ENCODE peak calls at places on chromosomes 7 and 10, in five cellular contexts. A is esophagus squamous epithelium, R is Peyer's patch, U is cardiac muscle cell, D is BJ. C is an unnamed sample.
A peak's percentile ranks its signal among the peaks of the same experiment; 100 is the strongest.

GRCh38 chr7:130272456-130273080 is 5.9 kb downstream of the CPA2 start:
- DNase-seq in A (no peak), U (no peak), R (no peak), D (no peak), C (no peak)

GRCh38 chr7:143286522-143286890 is 1.6 kb upstream of the CASP2 start:
- DNase-seq in R (no peak), D (no peak), U (no peak), A (no peak), C (no peak)

GRCh38 chr7:24701232-24701898 is 55.9 kb downstream of the GSDME start:
- DNase-seq in A (no peak), D (peak; percentile 45), U (peak; percentile 73), R (no peak), C (no peak)

GRCh38 chr10:133103311-133103910 is 15.7 kb downstream of the ADGRA1 start:
- DNase-seq in U (no peak), A (no peak), R (no peak), D (no peak), C (no peak)

GRCh38 chr7:98557538-98558031 is 59.5 kb upstream of the NPTX2 start:
- DNase-seq in R (no peak), D (no peak), A (no peak), U (no peak), C (no peak)

GRCh38 chr7:130881091-130881798 is 147.2 kb upstream of the KLF14 start:
- DNase-seq in R (no peak), A (no peak), D (no peak), U (no peak), C (no peak)

GRCh38 chr10:114068054-114068707 is 24.5 kb downstream of the ADRB1 start:
- DNase-seq in U (no peak), D (no peak), R (no peak), A (no peak), C (no peak)

GRCh38 chr7:158386866-158387820 is 200.5 kb downstream of the PTPRN2 start:
- DNase-seq in A (no peak), R (peak; percentile 44), D (no peak), U (no peak), C (no peak)

GRCh38 chr10:68665841-68666240 is 55.2 kb upstream of the CCAR1 start:
- DNase-seq in A (no peak), R (no peak), U (peak; percentile 47), D (peak; percentile 50), C (no peak)

GRCh38 chr7:142088022-142088714 is 23.4 kb upstream of the MGAM2 start:
- DNase-seq in D (no peak), U (no peak), R (no peak), A (no peak), C (no peak)

GRCh38 chr7:94431620-94432295 is 37.1 kb downstream of the COL1A2 start:
- DNase-seq in A (no peak), R (no peak), D (no peak), U (peak; percentile 65), C (no peak)

GRCh38 chr7:152587366-152587765 is 88.6 kb downstream of the XRCC2 start:
- DNase-seq in D (no peak), R (no peak), U (peak; percentile 20), A (no peak), C (no peak)

GRCh38 chr7:19464241-19464640 is 244.6 kb downstream of the POLR1F start:
- DNase-seq in R (no peak), A (no peak), D (no peak), U (peak; percentile 2), C (no peak)

GRCh38 chr7:75928600-75928939 is 13.6 kb downstream of the POR start:
- DNase-seq in D (no peak), R (no peak), A (no peak), U (no peak), C (no peak)

GRCh38 chr7:47539398-47540052 is 42.4 kb downstream of the TNS3 start:
- DNase-seq in D (no peak), R (peak; percentile 36), A (no peak), U (peak; percentile 29), C (no peak)

GRCh38 chr10:126090911-126091728 is 194.8 kb downstream of the FANK1 start:
- DNase-seq in A (no peak), D (peak; percentile 82), R (no peak), U (peak; percentile 55), C (no peak)

GRCh38 chr10:42962120-42962901 is 114.6 kb upstream of the RET start:
- DNase-seq in D (no peak), R (peak; percentile 34), A (no peak), U (no peak), C (peak; percentile 60)

GRCh38 chr7:1691601-1692499 is 21.8 kb downstream of the ELFN1 start:
- DNase-seq in A (no peak), R (peak; percentile 32), D (no peak), U (no peak), C (peak; percentile 73)

GRCh38 chr7:130695840-130696239 is 9.5 kb upstream of the TSGA13 start:
- DNase-seq in R (no peak), A (no peak), D (no peak), U (peak; percentile 54), C (no peak)

GRCh38 chr10:17665742-17666141 is 21.8 kb downstream of the STAM start:
- DNase-seq in D (peak; percentile 81), A (no peak), R (no peak), U (peak; percentile 95), C (no peak)

GRCh38 chr10:66627156-66627555 is 298.7 kb upstream of the LRRTM3 start:
- DNase-seq in U (no peak), A (no peak), R (no peak), D (no peak), C (no peak)

GRCh38 chr10:9685596-9685995 is 1332.1 kb upstream of the CELF2 start:
- DNase-seq in U (no peak), R (no peak), A (no peak), D (no peak), C (no peak)

GRCh38 chr10:73517166-73517888 is 21.5 kb upstream of the PPP3CB start:
- DNase-seq in U (no peak), D (no peak), A (no peak), R (no peak), C (no peak)

GRCh38 chr10:131439705-131440104 is 128.2 kb upstream of the TCERG1L start:
- DNase-seq in D (no peak), U (no peak), A (no peak), R (no peak), C (no peak)

GRCh38 chr10:97659589-97659988 is 19.1 kb downstream of the PI4K2A start:
- DNase-seq in D (peak; percentile 44), R (no peak), A (no peak), U (peak; percentile 81), C (no peak)

GRCh38 chr7:22147113-22147512 is 201.4 kb upstream of the CDCA7L start:
- DNase-seq in U (no peak), A (no peak), D (no peak), R (no peak), C (no peak)

GRCh38 chr7:119545118-119545517 is 727.9 kb upstream of the KCND2 start:
- DNase-seq in R (no peak), A (no peak), D (no peak), U (peak; percentile 23), C (no peak)

GRCh38 chr10:116767235-116767634 is 24.9 kb upstream of the HSPA12A start:
- DNase-seq in U (peak; percentile 33), D (peak; percentile 22), A (no peak), R (no peak), C (no peak)

GRCh38 chr10:13829790-13830189 is 243.0 kb downstream of the PRPF18 start:
- DNase-seq in D (no peak), U (no peak), R (no peak), A (no peak), C (no peak)
- TF ChIP-seq CTCF in D (no peak), U (no peak), R (no peak), A (no peak), C (no peak)

GRCh38 chr7:41207141-41207540 is 495.7 kb downstream of the INHBA start:
- DNase-seq in R (no peak), U (no peak), A (no peak), D (no peak), C (no peak)
- TF ChIP-seq CTCF in R (no peak), U (no peak), A (no peak), D (no peak), C (no peak)

GRCh38 chr7:140909476-140910161 is 15.1 kb downstream of the BRAF start:
- DNase-seq in A (no peak), U (no peak), R (no peak), D (no peak), C (no peak)

GRCh38 chr7:140908351-140908750 is 16.4 kb downstream of the BRAF start:
- DNase-seq in A (no peak), U (no peak), R (no peak), D (no peak), C (no peak)

GRCh38 chr7:140915948-140916555 is 8.7 kb downstream of the BRAF start:
- DNase-seq in A (no peak), D (no peak), U (no peak), R (no peak), C (no peak)

GRCh38 chr7:140917258-140917657 is 7.5 kb downstream of the BRAF start:
- DNase-seq in U (no peak), D (no peak), A (no peak), R (no peak), C (no peak)

GRCh38 chr7:140911746-140912145 is 13.0 kb downstream of the BRAF start:
- DNase-seq in A (no peak), D (no peak), U (no peak), R (no peak), C (no peak)
- TF ChIP-seq CTCF in A (no peak), D (no peak), U (no peak), R (no peak), C (no peak)

DNA sequence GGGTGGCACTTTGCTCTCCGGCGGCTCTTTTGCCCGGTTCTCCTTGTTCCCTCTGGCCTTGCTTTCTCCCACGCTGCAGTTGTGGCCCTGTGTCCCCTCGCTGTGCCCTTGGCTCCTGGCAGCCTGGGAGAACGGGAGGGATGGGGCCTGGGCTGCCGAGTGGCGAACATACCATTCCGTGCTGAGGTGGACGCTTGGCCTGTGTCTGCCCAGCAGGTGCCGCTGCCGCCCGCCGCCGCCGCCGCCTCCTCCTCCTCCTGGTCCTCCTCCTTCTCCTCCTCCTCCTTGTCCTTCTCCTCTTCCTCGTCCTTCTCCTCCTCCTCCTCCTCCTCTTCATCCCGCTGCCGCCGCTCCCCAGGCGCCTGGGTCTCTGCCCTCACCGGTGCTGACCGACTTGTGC is 36.0 kb downstream of the AGAP3 start:
- DNase-seq in U (no peak), D (no peak), A (no peak), R (no peak), C (no peak)
- TF ChIP-seq CTCF in U (no peak), D (no peak), A (no peak), R (no peak), C (no peak)

GRCh38 chr10:88946965-88947590 is 5.5 kb downstream of the ACTA2 start:
- DNase-seq in U (no peak), D (no peak), R (no peak), A (no peak), C (no peak)

GRCh38 chr10:88949051-88949450 is 3.5 kb downstream of the ACTA2 start:
- DNase-seq in D (no peak), A (no peak), R (no peak), U (no peak), C (no peak)

GRCh38 chr10:88943778-88944177 is 8.8 kb downstream of the ACTA2 start:
- DNase-seq in U (no peak), R (no peak), A (no peak), D (no peak), C (no peak)

GRCh38 chr10:88944813-88945212 is 7.8 kb downstream of the ACTA2 start:
- DNase-seq in R (no peak), A (no peak), U (no peak), D (no peak), C (no peak)

GRCh38 chr10:88946200-88946599 is 6.4 kb downstream of the ACTA2 start:
- DNase-seq in A (no peak), R (no peak), U (no peak), D (no peak), C (no peak)
- TF ChIP-seq CTCF in A (no peak), R (no peak), U (no peak), D (no peak), C (no peak)